ENCODE peak calls at places on chromosomes 5 and 9, in four cellular contexts. X is psoas muscle, E is uterus, D is epithelial cell of prostate. K is an unnamed sample.

GRCh38 chr9:14314929-14315753 is 1.2 kb upstream of the NFIB start:
- DNase-seq in X (peak; percentile 96), E (peak; percentile 94), D (no peak), K (peak; percentile 74)

GRCh38 chr9:108105885-108106284 is 616.3 kb upstream of the KLF4 start:
- DNase-seq in X (no peak), E (no peak), D (no peak), K (no peak)

GRCh38 chr9:16986441-16987387 is 116.2 kb upstream of the BNC2 start:
- DNase-seq in X (no peak), E (no peak), D (peak; percentile 43), K (peak; percentile 71)

GRCh38 chr9:77455312-77455927 is 192.7 kb downstream of the GNA14 start:
- DNase-seq in X (no peak), E (no peak), D (no peak), K (no peak)

GRCh38 chr5:164119806-164120440 is 614.5 kb downstream of the MAT2B start:
- DNase-seq in X (no peak), E (no peak), D (peak; percentile 6), K (peak; percentile 12)

GRCh38 chr5:132057498-132058255 is 2.8 kb upstream of the IL3 start:
- DNase-seq in X (no peak), E (no peak), D (no peak), K (no peak)

GRCh38 chr5:8394965-8395364 is 526.0 kb downstream of the MTRR start:
- DNase-seq in X (no peak), E (no peak), D (no peak), K (no peak)

GRCh38 chr9:6962164-6962563 is 204.4 kb downstream of the KDM4C start:
- DNase-seq in X (no peak), E (no peak), D (no peak), K (no peak)

GRCh38 chr9:125421591-125422181 is 160.1 kb downstream of the GAPVD1 start:
- DNase-seq in X (no peak), E (no peak), D (no peak), K (no peak)

GRCh38 chr9:105656131-105656921 is 5.9 kb upstream of the TAL2 start:
- DNase-seq in X (peak; percentile 36), E (no peak), D (no peak), K (peak; percentile 11)

GRCh38 chr5:78467744-78468357 is 107.4 kb downstream of the SCAMP1 start:
- DNase-seq in X (no peak), E (no peak), D (no peak), K (no peak)

GRCh38 chr5:174093132-174093531 is 47.6 kb downstream of the NSG2 start:
- DNase-seq in X (no peak), E (no peak), D (no peak), K (no peak)

GRCh38 chr5:135139397-135140134 is 105.5 kb upstream of the PITX1 start:
- DNase-seq in X (no peak), E (peak; percentile 54), D (peak; percentile 78), K (peak; percentile 79)

GRCh38 chr5:151811593-151812321 is 40.0 kb downstream of the G3BP1 start:
- DNase-seq in X (no peak), E (peak; percentile 36), D (no peak), K (no peak)

GRCh38 chr5:121667292-121667691 is 184.4 kb upstream of the FTMT start:
- DNase-seq in X (no peak), E (no peak), D (no peak), K (no peak)

GRCh38 chr5:128284236-128284635 is 200.7 kb downstream of the SLC12A2 start:
- DNase-seq in X (no peak), E (no peak), D (no peak), K (peak; percentile 68)

GRCh38 chr5:92980491-92980890 is 600.5 kb downstream of the NR2F1-AS1 start:
- DNase-seq in X (no peak), E (no peak), D (peak; percentile 33), K (peak; percentile 22)

GRCh38 chr5:76607353-76607871 is 15.8 kb downstream of the F2RL2 start:
- DNase-seq in X (no peak), E (no peak), D (no peak), K (no peak)

GRCh38 chr5:159851053-159851452 is 65.2 kb upstream of the ADRA1B start:
- DNase-seq in X (no peak), E (no peak), D (peak; percentile 14), K (peak; percentile 51)

GRCh38 chr5:174690256-174690655 is 34.1 kb upstream of the MSX2 start:
- DNase-seq in X (no peak), E (no peak), D (no peak), K (no peak)

GRCh38 chr9:107243757-107244156 is 39.3 kb upstream of the RAD23B start:
- DNase-seq in X (no peak), E (no peak), D (peak; percentile 97), K (peak; percentile 95)

GRCh38 chr9:117744856-117745389 is 40.7 kb downstream of the TLR4 start:
- DNase-seq in X (peak; percentile 20), E (no peak), D (no peak), K (no peak)

GRCh38 chr5:94113-94892 is 2.3 kb downstream of the PLEKHG4B start:
- DNase-seq in X (no peak), E (no peak), D (no peak), K (no peak)

GRCh38 chr5:158142182-158142581 is 283.2 kb upstream of the CLINT1 start:
- DNase-seq in X (no peak), E (no peak), D (no peak), K (no peak)

GRCh38 chr9:111938427-111938800 is 41.8 kb downstream of the UGCG start:
- DNase-seq in X (no peak), E (no peak), D (no peak), K (no peak)

GRCh38 chr5:52893105-52893504 is 96.0 kb upstream of the ITGA2 start:
- DNase-seq in X (no peak), E (no peak), D (peak; percentile 10), K (peak; percentile 48)

GRCh38 chr9:72383978-72384709 is 19.1 kb upstream of the ZFAND5 start:
- DNase-seq in X (no peak), E (no peak), D (peak; percentile 45), K (peak; percentile 75)

GRCh38 chr5:148808864-148809642 is 17.4 kb upstream of the ADRB2 start:
- DNase-seq in X (no peak), E (no peak), D (no peak), K (no peak)

GRCh38 chr5:116361171-116361967 is 213.3 kb downstream of the SEMA6A start:
- DNase-seq in X (peak; percentile 50), E (no peak), D (no peak), K (no peak)

GRCh38 chr5:154520861-154521453 is 42.9 kb upstream of the HAND1 start:
- DNase-seq in X (no peak), E (no peak), D (no peak), K (peak; percentile 19)

GRCh38 chr9:38024036-38024681 is 44.9 kb downstream of the SHB start:
- DNase-seq in X (peak; percentile 80), E (peak; percentile 81), D (peak; percentile 84), K (peak; percentile 90)

GRCh38 chr5:16844952-16845351 is 91.1 kb downstream of the MYO10 start:
- DNase-seq in X (no peak), E (no peak), D (no peak), K (no peak)

GRCh38 chr9:13718086-13718485 is 438.6 kb upstream of the MPDZ start:
- DNase-seq in X (no peak), E (no peak), D (no peak), K (peak; percentile 62)

GRCh38 chr5:61991426-61991825 is 314.6 kb upstream of the KIF2A start:
- DNase-seq in X (no peak), E (no peak), D (no peak), K (no peak)

GRCh38 chr9:36140086-36141084 is 3.9 kb downstream of the GLIPR2 start:
- DNase-seq in X (no peak), E (no peak), D (no peak), K (no peak)

GRCh38 chr5:72920690-72921089 is 35.2 kb upstream of the FCHO2 start:
- DNase-seq in X (no peak), E (no peak), D (no peak), K (peak; percentile 38)

GRCh38 chr5:41968153-41968723 is 43.2 kb downstream of the FBXO4 start:
- DNase-seq in X (no peak), E (no peak), D (no peak), K (no peak)

GRCh38 chr9:127715443-127716337 is at the start of the genes PTRH1 and TTC16:
- DNase-seq in X (peak; percentile 98), E (peak; percentile 97), D (peak; percentile 60), K (peak; percentile 91)
- H3K27ac ChIP-seq in X (peak within 1 kb of the TSS; percentile 91), E (peak within 1 kb of the TSS; percentile 86), D (peak within 1 kb of the TSS; percentile 40), K (peak within 1 kb of the TSS; percentile 2)

GRCh38 chr5:38796739-38797108 is 49.1 kb upstream of the OSMR start:
- DNase-seq in X (no peak), E (no peak), D (no peak), K (no peak)
- H3K27ac ChIP-seq in X (no peak overlapping the region), E (peak overlapping the region; percentile 64), D (no peak overlapping the region), K (no peak overlapping the region)

GRCh38 chr9:83959061-83959460 is 21.0 kb downstream of the HNRNPK start:
- DNase-seq in X (no peak), E (no peak), D (no peak), K (no peak)
- H3K27ac ChIP-seq in X (no peak overlapping the region), E (no peak overlapping the region), D (no peak overlapping the region), K (no peak overlapping the region)

GRCh38 chr5:10699987-10700386 is 61.0 kb downstream of the DAP start:
- DNase-seq in X (no peak), E (no peak), D (no peak), K (no peak)

GRCh38 chr5:10702040-10702629 is 58.9 kb downstream of the DAP start:
- DNase-seq in X (no peak), E (no peak), D (no peak), K (no peak)

GRCh38 chr5:10701567-10702039 is 59.4 kb downstream of the DAP start:
- DNase-seq in X (no peak), E (peak; percentile 47), D (no peak), K (no peak)

GRCh38 chr5:10699281-10699874 is 61.7 kb downstream of the DAP start:
- DNase-seq in X (no peak), E (no peak), D (no peak), K (no peak)

GRCh38 chr5:10700516-10700915 is 60.5 kb downstream of the DAP start:
- DNase-seq in X (no peak), E (no peak), D (no peak), K (no peak)
- H3K27ac ChIP-seq in X (no peak overlapping the region), E (no peak overlapping the region), D (no peak overlapping the region), K (no peak overlapping the region)

GRCh38 chr9:69671904-69672827 is at the start of gene APBA1:
- DNase-seq in X (peak; percentile 74), E (peak; percentile 62), D (no peak), K (no peak)
- H3K27ac ChIP-seq in X (peak within 1 kb of the TSS; percentile 65), E (peak within 1 kb of the TSS; percentile 86), D (peak within 1 kb of the TSS; percentile 3), K (no peak within 1 kb of the TSS)

GRCh38 chr9:127961613-127962150 is 19.1 kb downstream of the EEIG1 start:
- DNase-seq in X (no peak), E (peak; percentile 14), D (no peak), K (no peak)
- H3K27ac ChIP-seq in X (no peak overlapping the region), E (peak overlapping the region; percentile 91), D (no peak overlapping the region), K (no peak overlapping the region)

GRCh38 chr5:109743770-109744212 is 54.1 kb downstream of the MAN2A1 start:
- DNase-seq in X (no peak), E (no peak), D (peak; percentile 50), K (peak; percentile 98)
- H3K27ac ChIP-seq in X (peak overlapping the region; percentile 11), E (peak overlapping the region; percentile 33), D (peak overlapping the region; percentile 91), K (peak overlapping the region; percentile 36)

GRCh38 chr5:10409504-10409903 is 32.2 kb upstream of the ROPN1L start:
- DNase-seq in X (no peak), E (no peak), D (no peak), K (no peak)
- H3K27ac ChIP-seq in X (no peak overlapping the region), E (no peak overlapping the region), D (no peak overlapping the region), K (no peak overlapping the region)

GRCh38 chr5:142134333-142135010 is 25.9 kb downstream of the NDFIP1 start:
- DNase-seq in X (no peak), E (no peak), D (no peak), K (no peak)
- H3K27ac ChIP-seq in X (no peak overlapping the region), E (no peak overlapping the region), D (no peak overlapping the region), K (no peak overlapping the region)